ENCODE peak calls at places on chromosomes 6 and 20, in four cellular contexts. W is SK-N-SH, H is WTC11, O is K562. V is an unnamed sample.
A peak's percentile ranks its signal among the peaks of the same experiment; 100 is the strongest.

GRCh38 chr6:168528457-168529095 is 87.6 kb downstream of the SMOC2 start:
- DNase-seq in W (no peak), H (no peak), O (no peak), V (no peak)

GRCh38 chr20:51528263-51529026 is 14.1 kb downstream of the NFATC2 start:
- DNase-seq in W (no peak), O (no peak), H (no peak), V (no peak)

GRCh38 chr6:130365166-130366010 is 429 bp upstream of the TMEM200A start:
- DNase-seq in W (peak; percentile 84), O (peak; percentile 51), H (peak; percentile 90), V (peak; percentile 96)

GRCh38 chr6:106757722-106758467 is 128.5 kb downstream of the QRSL1 start:
- DNase-seq in H (no peak), O (peak; percentile 43), W (no peak), V (no peak)

GRCh38 chr6:136643850-136644596 is 93.8 kb upstream of the MAP7 start:
- DNase-seq in W (peak; percentile 73), H (peak; percentile 96), O (peak; percentile 89), V (peak; percentile 96)

GRCh38 chr20:51735728-51736600 is 32.2 kb downstream of the ATP9A start:
- DNase-seq in W (no peak), O (no peak), H (no peak), V (no peak)

GRCh38 chr20:23671479-23671878 is 17.4 kb downstream of the CST4 start:
- DNase-seq in W (no peak), O (no peak), H (no peak), V (no peak)

GRCh38 chr6:166936079-166936787 is 20.1 kb downstream of the RNASET2 start:
- DNase-seq in O (no peak), H (no peak), W (no peak), V (no peak)

GRCh38 chr6:166411721-166412151 is 29.0 kb upstream of the MPC1 start:
- DNase-seq in O (no peak), W (no peak), H (no peak), V (no peak)

GRCh38 chr20:47206962-47207641 is 149.4 kb downstream of the ZMYND8 start:
- DNase-seq in W (no peak), H (peak; percentile 27), O (no peak), V (peak; percentile 60)

GRCh38 chr6:106324726-106325335 is 729 bp downstream of the ATG5 start:
- DNase-seq in H (no peak), O (no peak), W (no peak), V (no peak)

GRCh38 chr6:44701038-44701636 is 313.6 kb downstream of the CDC5L start:
- DNase-seq in W (no peak), O (no peak), H (no peak), V (no peak)

GRCh38 chr20:19070681-19071441 is 141.6 kb upstream of the SLC24A3 start:
- DNase-seq in W (no peak), H (no peak), O (no peak), V (peak; percentile 1)

GRCh38 chr6:36025932-36026327 is 1.5 kb upstream of the SLC26A8 start:
- DNase-seq in H (no peak), O (peak; percentile 13), W (no peak), V (no peak)

GRCh38 chr6:71349395-71349794 is 60.8 kb downstream of the OGFRL1 start:
- DNase-seq in O (no peak), H (no peak), W (peak; percentile 4), V (no peak)

GRCh38 chr6:97630592-97630991 is 347.6 kb upstream of the MMS22L start:
- DNase-seq in W (no peak), H (no peak), O (no peak), V (no peak)

GRCh38 chr20:61322151-61322860 is 70.2 kb downstream of the CDH4 start:
- DNase-seq in O (no peak), H (no peak), W (no peak), V (no peak)

GRCh38 chr6:52990342-52990741 is 4.7 kb downstream of the GSTA4 start:
- DNase-seq in O (peak; percentile 8), W (no peak), H (no peak), V (no peak)

GRCh38 chr6:108651781-108652227 is 91.1 kb downstream of the FOXO3 start:
- DNase-seq in O (no peak), W (no peak), H (no peak), V (no peak)

GRCh38 chr6:42292002-42292735 is 74.5 kb upstream of the MRPS10 start:
- DNase-seq in H (no peak), W (no peak), O (no peak), V (no peak)

GRCh38 chr6:31122803-31123706 is 2.8 kb upstream of the CDSN start:
- DNase-seq in O (peak; percentile 65), W (peak; percentile 48), H (no peak), V (no peak)

GRCh38 chr20:15236812-15237211 is 899.4 kb upstream of the FLRT3 start:
- DNase-seq in H (peak; percentile 60), W (peak; percentile 35), O (no peak), V (peak; percentile 61)

GRCh38 chr6:1872649-1873131 is 263.0 kb downstream of the FOXC1 start:
- DNase-seq in W (peak; percentile 52), H (peak; percentile 33), O (no peak), V (no peak)

GRCh38 chr20:44065401-44066340 is 121.3 kb downstream of the JPH2 start:
- DNase-seq in W (no peak), H (no peak), O (no peak), V (no peak)

GRCh38 chr6:24257282-24257681 is 100.6 kb downstream of the DCDC2 start:
- DNase-seq in O (no peak), H (no peak), W (no peak), V (no peak)

GRCh38 chr6:116450769-116451740 is 10.1 kb upstream of the CALHM6 start:
- DNase-seq in O (peak; percentile 17), W (no peak), H (peak; percentile 20), V (no peak)

GRCh38 chr20:35575958-35576357 is 34.1 kb downstream of the ERGIC3 start:
- DNase-seq in H (no peak), O (no peak), W (no peak), V (no peak)

GRCh38 chr6:105745464-105746129 is 340.5 kb upstream of the PRDM1 start:
- DNase-seq in W (no peak), O (no peak), H (no peak), V (no peak)

GRCh38 chr20:37513764-37514359 is 7.2 kb upstream of the NNAT start:
- DNase-seq in O (no peak), W (no peak), H (no peak), V (no peak)

GRCh38 chr6:73585566-73586415 is 65.0 kb upstream of the EEF1A1 start:
- DNase-seq in W (no peak), O (peak; percentile 81), H (no peak), V (no peak)

GRCh38 chr20:676315-676937 is 824 bp upstream of the SCRT2 start:
- DNase-seq in O (no peak), W (peak; percentile 77), H (no peak), V (peak; percentile 64)

GRCh38 chr6:159981591-159982245 is 12.8 kb downstream of the IGF2R start:
- DNase-seq in H (no peak), W (no peak), O (peak; percentile 74), V (no peak)

GRCh38 chr6:134240664-134241431 is 77.1 kb downstream of the SGK1 start:
- DNase-seq in W (no peak), H (no peak), O (no peak), V (no peak)

GRCh38 chr20:35048739-35049138 is 43.9 kb downstream of the TRPC4AP start:
- DNase-seq in H (no peak), W (no peak), O (no peak), V (no peak)

GRCh38 chr6:25971187-25971811 is 8.7 kb downstream of the TRIM38 start:
- DNase-seq in H (no peak), O (peak; percentile 87), W (no peak), V (no peak)

GRCh38 chr6:39102024-39102820 is 12.8 kb downstream of the SAYSD1 start:
- DNase-seq in W (no peak), O (peak; percentile 79), H (peak; percentile 79), V (peak; percentile 86)

GRCh38 chr20:36744764-36745191 is 1.1 kb downstream of the NDRG3 start:
- DNase-seq in H (no peak), O (peak; percentile 45), W (peak; percentile 73), V (no peak)

GRCh38 chr6:90197854-90198496 is 98.7 kb downstream of the BACH2 start:
- DNase-seq in H (no peak), W (no peak), O (peak; percentile 47), V (no peak)

GRCh38 chr6:89117285-89118108 is at the start of gene SRSF12:
- DNase-seq in W (peak; percentile 98), H (peak; percentile 62), O (no peak), V (peak; percentile 80)
- TF ChIP-seq TEAD4 in W (no peak), H (no peak), O (no peak), V (no peak)

GRCh38 chr6:123777554-123777953 is 26.1 kb upstream of the NKAIN2 start:
- DNase-seq in O (no peak), H (no peak), W (no peak), V (no peak)
- TF ChIP-seq TEAD4 in O (no peak), H (no peak), W (no peak), V (no peak)

GRCh38 chr6:155709262-155709661 is 253.6 kb upstream of the NOX3 start:
- DNase-seq in W (no peak), O (peak; percentile 53), H (no peak), V (no peak)

GRCh38 chr6:155710704-155711103 is 255.1 kb upstream of the NOX3 start:
- DNase-seq in O (no peak), W (no peak), H (no peak), V (no peak)

GRCh38 chr6:155706806-155707205 is 251.2 kb upstream of the NOX3 start:
- DNase-seq in O (no peak), W (no peak), H (no peak), V (no peak)

GRCh38 chr6:155708100-155708499 is 252.5 kb upstream of the NOX3 start:
- DNase-seq in W (peak; percentile 11), O (no peak), H (no peak), V (no peak)

GRCh38 chr6:155706341-155706740 is 250.7 kb upstream of the NOX3 start:
- DNase-seq in H (no peak), O (no peak), W (no peak), V (no peak)
- TF ChIP-seq TEAD4 in H (no peak), O (no peak), W (no peak), V (no peak)

GRCh38 chr6:142088858-142089216 is 43.9 kb upstream of the GJE1 start:
- DNase-seq in H (peak; percentile 84), O (peak; percentile 21), W (peak; percentile 2), V (no peak)
- TF ChIP-seq TEAD4 in H (peak; percentile 86), O (no peak), W (no peak), V (no peak)

GRCh38 chr20:54475334-54476287 is at the start of gene DOK5:
- DNase-seq in O (no peak), W (peak; percentile 24), H (peak; percentile 52), V (no peak)
- TF ChIP-seq TEAD4 in O (no peak), W (no peak), H (no peak), V (no peak)

GRCh38 chr6:12845224-12846004 is 128.8 kb downstream of the PHACTR1 start:
- DNase-seq in H (no peak), W (peak; percentile 37), O (no peak), V (no peak)
- TF ChIP-seq TEAD4 in H (no peak), W (no peak), O (no peak), V (no peak)

V was measured in H1.